ENCODE peak calls at places on chromosomes 2 and 18, in six cellular contexts. S is NCI-H524; V is nephron progenitor cell; K is HEK293T; P is RPMI7951; O is stimulated activated CD4-positive, alpha-beta T cell treated with anti-CD3 and anti-CD28 coated beads, TNF-alpha, amount 100 ng/mL, for 24 hours. R is an unnamed sample.

GRCh38 chr18:25464211-25464610 is 112.2 kb upstream of the ZNF521 start:
- DNase-seq in S (no peak), V (no peak), K (no peak), P (peak; percentile 31), O (no peak), R (no peak)

GRCh38 chr2:136013962-136014361 is 28.5 kb upstream of the DARS1 start:
- DNase-seq in S (no peak), V (no peak), K (no peak), P (no peak), O (no peak), R (no peak)

GRCh38 chr2:147740211-147740927 is 104.5 kb upstream of the ACVR2A start:
- DNase-seq in S (no peak), V (no peak), K (no peak), P (no peak), O (no peak), R (no peak)

GRCh38 chr2:239257511-239257937 is 143.3 kb downstream of the HDAC4 start:
- DNase-seq in S (no peak), V (no peak), K (no peak), P (peak; percentile 91), O (no peak), R (no peak)

GRCh38 chr2:27271631-27272340 is 3.4 kb upstream of the DNAJC5G start:
- DNase-seq in S (no peak), V (no peak), K (no peak), P (no peak), O (no peak), R (no peak)

GRCh38 chr2:209277444-209277843 is 146.4 kb upstream of the MAP2 start:
- DNase-seq in S (no peak), V (no peak), K (no peak), P (no peak), O (no peak), R (no peak)

GRCh38 chr2:134668821-134669220 is 50.0 kb downstream of the TMEM163 start:
- DNase-seq in S (no peak), V (no peak), K (no peak), P (peak; percentile 87), O (peak; percentile 59), R (no peak)

GRCh38 chr2:232624554-232624842 is 8.9 kb upstream of the EFHD1 start:
- DNase-seq in S (no peak), V (no peak), K (no peak), P (peak; percentile 85), O (no peak), R (no peak)

GRCh38 chr2:201932511-201932910 is 101.1 kb upstream of the FZD7 start:
- DNase-seq in S (peak; percentile 97), V (no peak), K (peak; percentile 34), P (no peak), O (no peak), R (no peak)

R was measured in psoas muscle.